ENCODE peak calls at places on chromosomes 4 and X, in eight cellular contexts. Y, H, J, C, G, R, F and I are unnamed samples.

GRCh38 chr4:1404573-1405248 is 1.5 kb downstream of the NKX1-1 start:
- DNase-seq in C (no peak), R (no peak), J (no peak), F (no peak), G (no peak), Y (no peak), H (no peak), I (no peak)

GRCh38 chrX:45849261-45849660 is 648.6 kb upstream of the DIPK2B start:
- DNase-seq in J (no peak), C (peak), F (peak), Y (no peak), R (no peak), H (peak), G (no peak), I (no peak)

GRCh38 chr4:1053080-1053661 is 41.7 kb downstream of the FGFRL1 start:
- DNase-seq in R (no peak), H (no peak), Y (no peak), F (no peak), G (no peak), J (no peak), C (no peak), I (no peak)

GRCh38 chr4:134216436-134216835 is 14.8 kb upstream of the PABPC4L start:
- DNase-seq in F (no peak), J (no peak), C (no peak), Y (no peak), H (peak), G (no peak), R (no peak), I (no peak)

GRCh38 chr4:8372506-8373070 is 67.9 kb downstream of the ACOX3 start:
- DNase-seq in F (no peak), H (no peak), J (no peak), R (no peak), Y (peak), G (no peak), C (no peak), I (no peak)

GRCh38 chr4:108333353-108333920 is 164.7 kb upstream of the LEF1 start:
- DNase-seq in H (no peak), J (no peak), G (no peak), Y (no peak), C (no peak), R (no peak), F (no peak), I (no peak)

GRCh38 chr4:71607780-71608673 is 175.9 kb downstream of the GC start:
- DNase-seq in H (peak), C (no peak), Y (no peak), J (no peak), G (no peak), R (no peak), F (no peak), I (no peak)

GRCh38 chr4:3452376-3452775 is 10.6 kb downstream of the HGFAC start:
- DNase-seq in R (no peak), C (no peak), H (no peak), F (no peak), J (no peak), Y (no peak), G (no peak), I (no peak)